ENCODE peak calls at places on chromosomes 3 and 15, in four cellular contexts. Q is A549, G is ovary, T is left ventricle myocardium inferior. U is an unnamed sample.

GRCh38 chr15:90011705-90012104 is 10.6 kb downstream of the ZNF710 start:
- DNase-seq in Q (no peak), G (no peak), T (no peak), U (no peak)

GRCh38 chr3:55441499-55441898 is 45.6 kb downstream of the WNT5A start:
- DNase-seq in Q (no peak), G (no peak), T (no peak), U (no peak)

GRCh38 chr3:134352031-134352671 is 22.1 kb downstream of the AMOTL2 start:
- DNase-seq in Q (no peak), G (no peak), T (no peak), U (no peak)

GRCh38 chr3:73605388-73605787 is 19.4 kb downstream of the PDZRN3 start:
- DNase-seq in Q (no peak), G (no peak), T (no peak), U (no peak)

GRCh38 chr15:79018960-79019359 is 71.6 kb downstream of the RASGRF1 start:
- DNase-seq in Q (no peak), G (no peak), T (no peak), U (no peak)

GRCh38 chr15:89167267-89168176 is 53.9 kb downstream of the RLBP1 start:
- DNase-seq in Q (peak; percentile 48), G (no peak), T (no peak), U (no peak)

GRCh38 chr3:106161236-106161635 is 292.4 kb upstream of the CBLB start:
- DNase-seq in Q (no peak), G (no peak), T (no peak), U (no peak)

GRCh38 chr3:11718582-11719405 is 75.1 kb upstream of the VGLL4 start:
- DNase-seq in Q (peak; percentile 66), G (peak; percentile 53), T (peak; percentile 44), U (peak; percentile 48)

GRCh38 chr3:155737844-155738460 is 6.9 kb downstream of the PLCH1 start:
- DNase-seq in Q (peak; percentile 91), G (no peak), T (no peak), U (no peak)

GRCh38 chr15:96360581-96361308 is 30.2 kb downstream of the NR2F2 start:
- DNase-seq in Q (no peak), G (peak; percentile 40), T (no peak), U (no peak)

GRCh38 chr3:158802399-158803023 is 657 bp downstream of the MFSD1 start:
- DNase-seq in Q (no peak), G (no peak), T (no peak), U (no peak)

GRCh38 chr15:100330629-100331215 is 11.1 kb downstream of the ADAMTS17 start:
- DNase-seq in Q (no peak), G (no peak), T (no peak), U (no peak)

GRCh38 chr3:110174908-110175307 is 837.6 kb upstream of the DPPA4 start:
- DNase-seq in Q (no peak), G (no peak), T (no peak), U (no peak)

GRCh38 chr3:61668317-61668864 is 107.0 kb downstream of the PTPRG start:
- DNase-seq in Q (no peak), G (no peak), T (no peak), U (no peak)

GRCh38 chr3:99895106-99895705 is 77.5 kb downstream of the CMSS1 start:
- DNase-seq in Q (no peak), G (no peak), T (no peak), U (no peak)

GRCh38 chr15:64997911-64998310 is 8.2 kb upstream of the SPG21 start:
- DNase-seq in Q (no peak), G (no peak), T (no peak), U (no peak)

GRCh38 chr3:134652409-134652831 is 1.6 kb upstream of the KY start:
- DNase-seq in Q (no peak), G (no peak), T (no peak), U (no peak)

GRCh38 chr15:72445426-72445825 is 28.7 kb upstream of the ARIH1 start:
- DNase-seq in Q (no peak), G (no peak), T (no peak), U (no peak)

GRCh38 chr3:71087109-71088018 is 496.2 kb downstream of the FOXP1 start:
- DNase-seq in Q (no peak), G (no peak), T (no peak), U (no peak)

GRCh38 chr3:122092460-122093165 is 37.5 kb downstream of the CD86 start:
- DNase-seq in Q (no peak), G (no peak), T (peak; percentile 16), U (peak; percentile 15)

GRCh38 chr15:92707880-92708551 is 52.4 kb upstream of the FAM174B start:
- DNase-seq in Q (no peak), G (no peak), T (no peak), U (no peak)

GRCh38 chr15:48617619-48618018 is 27.9 kb downstream of the FBN1 start:
- DNase-seq in Q (no peak), G (peak; percentile 52), T (peak; percentile 22), U (no peak)

GRCh38 chr15:78002996-78003395 is 74.5 kb downstream of the TBC1D2B start:
- DNase-seq in Q (no peak), G (no peak), T (no peak), U (no peak)

GRCh38 chr3:101200461-101200860 is 119.9 kb downstream of the IMPG2 start:
- DNase-seq in Q (no peak), G (no peak), T (no peak), U (no peak)

GRCh38 chr3:50423543-50423942 is 64.2 kb upstream of the TMEM115 start:
- DNase-seq in Q (no peak), G (no peak), T (no peak), U (no peak)

GRCh38 chr15:98906712-98907083 is 100.9 kb downstream of the PGPEP1L start:
- DNase-seq in Q (no peak), G (no peak), T (peak; percentile 55), U (peak; percentile 38)

GRCh38 chr3:30347679-30348216 is 258.7 kb upstream of the TGFBR2 start:
- DNase-seq in Q (no peak), G (no peak), T (no peak), U (no peak)

GRCh38 chr15:26235864-26236263 is 372.7 kb upstream of the ATP10A start:
- DNase-seq in Q (no peak), G (no peak), T (no peak), U (no peak)

GRCh38 chr3:98240133-98240532 is 23.9 kb upstream of the OR5H6 start:
- DNase-seq in Q (no peak), G (no peak), T (no peak), U (no peak)

GRCh38 chr3:48629894-48630293 is 5.4 kb downstream of the SLC26A6 start:
- DNase-seq in Q (no peak), G (no peak), T (no peak), U (no peak)

GRCh38 chr3:113698213-113698742 is 1.8 kb upstream of the USF3 start:
- DNase-seq in Q (no peak), G (no peak), T (no peak), U (no peak)

GRCh38 chr3:113697192-113698090 is 999 bp upstream of the USF3 start:
- DNase-seq in Q (peak; percentile 36), G (peak; percentile 30), T (no peak), U (peak; percentile 47)

GRCh38 chr3:113695818-113696645 is at the start of gene USF3:
- DNase-seq in Q (peak; percentile 79), G (peak; percentile 74), T (peak; percentile 78), U (peak; percentile 75)

GRCh38 chr3:113695426-113695817 is 1.0 kb downstream of the USF3 start:
- DNase-seq in Q (no peak), G (no peak), T (no peak), U (no peak)

DNA sequence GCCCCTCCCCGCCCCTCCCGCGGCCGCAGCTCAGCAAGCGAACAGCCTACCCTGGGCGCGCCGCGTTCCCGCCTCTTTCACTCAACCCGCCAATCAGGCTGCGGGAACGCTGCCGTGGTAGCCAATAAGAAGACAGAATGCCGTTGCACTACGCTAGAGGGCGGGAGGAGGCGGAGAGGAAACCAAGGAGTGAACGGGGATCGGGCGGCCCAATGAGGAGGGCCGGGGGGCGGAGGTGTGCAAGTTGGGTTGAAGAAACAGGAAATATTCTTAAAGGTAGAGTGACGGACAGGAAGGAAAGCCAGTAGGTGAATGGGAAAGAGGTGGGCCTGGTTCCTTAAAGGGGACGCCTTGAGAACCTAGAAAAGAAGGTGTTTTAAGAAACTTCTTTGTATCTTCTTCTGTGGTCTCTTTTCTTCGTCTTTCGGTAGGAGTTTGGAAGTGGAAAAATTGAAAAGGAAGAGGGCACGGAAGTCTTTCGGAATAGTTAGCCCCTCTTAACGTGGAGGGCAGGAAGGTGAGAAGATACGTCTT is 283 bp upstream of the USF3 start:
- DNase-seq in Q (peak; percentile 99), G (peak; percentile 99), T (peak; percentile 99), U (peak; percentile 100)
- TF ChIP-seq CTCF in Q (no peak), G (peak; percentile 13), T (peak; percentile 38), U (peak; percentile 22)

GRCh38 chr3:111701292-111701906 is 106.3 kb upstream of the ZBED2 start:
- DNase-seq in Q (no peak), G (no peak), T (no peak), U (no peak)

GRCh38 chr3:111709645-111710044 is 114.5 kb upstream of the ZBED2 start:
- DNase-seq in Q (no peak), G (no peak), T (no peak), U (no peak)

GRCh38 chr3:111708157-111708771 is 113.1 kb upstream of the ZBED2 start:
- DNase-seq in Q (no peak), G (no peak), T (no peak), U (no peak)

DNA sequence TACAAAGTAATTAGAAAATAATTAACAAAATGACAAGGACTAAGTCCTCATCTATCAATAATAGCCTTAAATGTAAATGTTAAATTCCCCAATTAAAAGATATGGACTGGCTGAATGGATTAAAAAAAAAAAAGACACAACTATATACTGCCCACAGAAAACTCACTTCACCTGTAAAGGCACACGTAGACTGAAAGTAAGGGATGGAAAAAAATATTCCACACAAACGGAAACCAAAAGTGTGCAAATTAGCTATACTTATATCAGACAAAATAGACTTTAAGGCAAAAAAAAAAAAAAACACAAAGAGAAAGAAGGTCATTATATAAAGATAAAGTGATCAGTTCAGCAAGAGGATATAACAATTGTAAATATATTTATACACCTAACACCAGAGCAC is 111.4 kb upstream of the ZBED2 start:
- DNase-seq in Q (no peak), G (no peak), T (no peak), U (no peak)
- TF ChIP-seq CTCF in Q (no peak), G (no peak), T (no peak), U (no peak)

GRCh38 chr15:62241135-62241770 is 76.2 kb upstream of the C2CD4B start:
- DNase-seq in Q (peak; percentile 46), G (no peak), T (no peak), U (no peak)
- TF ChIP-seq CTCF in Q (peak; percentile 28), G (no peak), T (peak; percentile 47), U (peak; percentile 35)

GRCh38 chr15:71242292-71242691 is 127.0 kb downstream of the THSD4 start:
- DNase-seq in Q (no peak), G (no peak), T (no peak), U (no peak)
- TF ChIP-seq CTCF in Q (no peak), G (no peak), T (no peak), U (no peak)

GRCh38 chr3:37029111-37029510 is 35.8 kb downstream of the MLH1 start:
- DNase-seq in Q (no peak), G (no peak), T (peak; percentile 42), U (no peak)
- TF ChIP-seq CTCF in Q (no peak), G (no peak), T (no peak), U (no peak)

DNA sequence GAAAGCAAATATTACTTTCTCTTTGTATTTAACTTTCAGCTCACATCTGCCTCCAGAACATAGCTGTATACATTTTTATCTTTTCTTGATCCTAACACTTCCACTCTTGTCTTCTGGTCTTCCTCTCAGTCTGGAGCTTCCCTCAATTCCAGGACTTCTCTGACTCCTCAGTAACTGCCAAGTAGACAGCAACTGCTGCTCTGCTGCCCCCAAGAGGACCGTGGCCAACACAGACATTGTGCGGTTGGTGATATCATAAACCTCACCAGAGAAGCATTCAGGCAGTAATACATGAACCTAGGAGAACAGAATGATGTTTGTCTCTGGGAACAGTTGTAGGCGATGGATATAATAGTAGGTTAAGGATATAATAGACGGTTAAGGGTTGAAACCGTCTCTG is 45.2 kb upstream of the FGF12 start:
- DNase-seq in Q (no peak), G (no peak), T (peak; percentile 48), U (peak; percentile 44)
- TF ChIP-seq CTCF in Q (peak; percentile 9), G (no peak), T (peak; percentile 69), U (peak; percentile 64)

U was measured in heart right ventricle.